ENCODE peak calls at places on chromosomes 5 and 9, in nine cellular contexts. W, P, V, T, I, E, H, X and F are unnamed samples.

GRCh38 chr9:134885647-134886412 is 5.2 kb downstream of the FCN2 start:
- DNase-seq in V (no peak), P (no peak), W (no peak), I (no peak), H (no peak), T (no peak), X (no peak), E (no peak), F (no peak)

GRCh38 chr9:122394265-122395242 is 23.7 kb downstream of the PTGS1 start:
- DNase-seq in H (no peak), W (no peak), X (peak), V (peak), T (no peak), P (no peak), E (peak), I (peak), F (no peak)

GRCh38 chr9:17075758-17076485 is 58.9 kb upstream of the CNTLN start:
- DNase-seq in E (no peak), I (no peak), P (no peak), W (peak), X (no peak), H (no peak), V (peak), T (no peak), F (no peak)

GRCh38 chr9:78767449-78767848 is 470.5 kb downstream of the PSAT1 start:
- DNase-seq in P (no peak), X (no peak), V (no peak), T (no peak), W (no peak), I (no peak), E (no peak), H (no peak), F (no peak)

GRCh38 chr5:180059326-180059725 is 12.2 kb downstream of the RNF130 start:
- DNase-seq in X (no peak), V (no peak), I (no peak), E (no peak), W (no peak), P (no peak), T (no peak), H (no peak), F (no peak)

GRCh38 chr9:95769909-95770433 is 105.5 kb upstream of the ERCC6L2 start:
- DNase-seq in H (no peak), P (no peak), X (no peak), V (no peak), W (no peak), E (no peak), I (no peak), T (no peak), F (no peak)

GRCh38 chr9:136131629-136132499 is 13.2 kb upstream of the TMEM250 start:
- DNase-seq in T (no peak), I (no peak), H (no peak), P (no peak), V (no peak), W (no peak), E (no peak), X (no peak), F (no peak)

GRCh38 chr9:103991698-103992097 is 102.4 kb upstream of the SMC2 start:
- DNase-seq in X (peak), V (no peak), I (peak), E (no peak), H (no peak), T (no peak), P (no peak), W (no peak), F (no peak)

GRCh38 chr9:83327323-83327722 is 210.9 kb downstream of the FRMD3 start:
- DNase-seq in E (no peak), I (no peak), H (no peak), W (peak), T (no peak), V (peak), P (no peak), X (peak), F (no peak)

GRCh38 chr5:31364881-31365636 is 166.8 kb downstream of the DROSHA start:
- DNase-seq in P (no peak), V (no peak), W (no peak), I (no peak), X (peak), H (no peak), T (no peak), E (no peak), F (no peak)

GRCh38 chr9:76729116-76729515 is 35.1 kb upstream of the PCA3 start:
- DNase-seq in W (no peak), X (no peak), V (no peak), E (no peak), I (no peak), H (no peak), T (no peak), P (no peak), F (no peak)

GRCh38 chr9:108761530-108762347 is 94.0 kb downstream of the ACTL7B start:
- DNase-seq in E (no peak), I (peak), X (peak), T (no peak), W (peak), P (peak), H (no peak), V (peak), F (no peak)

GRCh38 chr9:136840140-136840876 is 2.0 kb upstream of the AJM1 start:
- DNase-seq in V (no peak), T (no peak), X (no peak), E (no peak), W (peak), I (peak), P (no peak), H (no peak), F (no peak)

GRCh38 chr5:80937591-80937990 is 22.6 kb upstream of the RASGRF2 start:
- DNase-seq in X (no peak), T (no peak), H (no peak), V (no peak), I (peak), E (no peak), W (no peak), P (no peak), F (no peak)

GRCh38 chr5:165559645-165560044 is 2054.2 kb downstream of the MAT2B start:
- DNase-seq in T (no peak), V (no peak), P (no peak), W (no peak), H (no peak), X (no peak), I (no peak), E (no peak), F (no peak)

GRCh38 chr9:19229725-19230355 is 653 bp upstream of the DENND4C start:
- DNase-seq in P (no peak), W (no peak), E (peak), T (no peak), V (peak), I (peak), X (peak), H (peak), F (peak)

GRCh38 chr5:95853490-95853889 is 31.0 kb upstream of the GLRX start:
- DNase-seq in H (no peak), I (no peak), E (no peak), V (no peak), X (no peak), T (no peak), W (no peak), P (no peak), F (no peak)

GRCh38 chr9:93082841-93083411 is 13.1 kb upstream of the CARD19 start:
- DNase-seq in W (no peak), T (no peak), P (no peak), X (no peak), E (peak), H (no peak), I (no peak), V (no peak), F (no peak)

GRCh38 chr5:171528036-171528435 is 108.6 kb downstream of the FGF18 start:
- DNase-seq in H (no peak), I (no peak), P (no peak), V (no peak), X (no peak), T (no peak), E (no peak), W (no peak), F (no peak)

GRCh38 chr5:103393131-103393754 is 134.7 kb downstream of the MACIR start:
- DNase-seq in P (no peak), V (peak), X (peak), I (no peak), H (no peak), W (peak), E (no peak), T (no peak), F (no peak)

GRCh38 chr5:159133041-159133741 is 33.5 kb upstream of the EBF1 start:
- DNase-seq in P (no peak), W (peak), V (peak), E (no peak), I (peak), X (peak), H (no peak), T (peak), F (no peak)

GRCh38 chr5:160083012-160083436 is 36.2 kb downstream of the PWWP2A start:
- DNase-seq in T (no peak), V (peak), W (no peak), P (no peak), H (no peak), X (peak), I (peak), E (no peak), F (no peak)

GRCh38 chr9:311837-312236 is 97.2 kb downstream of the DOCK8 start:
- DNase-seq in E (no peak), W (no peak), V (no peak), T (no peak), X (no peak), P (no peak), I (no peak), H (no peak), F (no peak)

GRCh38 chr5:43603535-43604363 is 769 bp downstream of the NNT start:
- DNase-seq in H (no peak), P (peak), W (peak), T (peak), V (peak), E (peak), I (no peak), X (peak), F (peak)

GRCh38 chr9:81146684-81147337 is 542.5 kb downstream of the TLE1 start:
- DNase-seq in V (no peak), X (peak), W (no peak), P (no peak), E (no peak), H (no peak), T (no peak), I (peak), F (no peak)

GRCh38 chr9:106888992-106889631 is 26.1 kb downstream of the ZNF462 start:
- DNase-seq in P (no peak), H (no peak), V (no peak), T (no peak), E (no peak), I (peak), X (no peak), W (no peak), F (no peak)

GRCh38 chr9:34431661-34432060 is 26.7 kb downstream of the FAM219A start:
- DNase-seq in W (peak), I (no peak), H (peak), X (no peak), V (no peak), E (no peak), P (peak), T (no peak), F (no peak)